ENCODE peak calls at places on chromosomes 2 and 18, in five cellular contexts. One of them, this sample, is unnamed.

GRCh38 chr2:235596272-235596671 is 102.4 kb downstream of the AGAP1 start:
- DNase-seq in dermis blood vessel endothelial cell: no peak
- DNase-seq in ELR: no peak
- DNase-seq in dorsolateral prefrontal cortex: no peak
- DNase-seq in fibroblast of the conjunctiva: no peak
- DNase-seq in this sample: no peak

GRCh38 chr2:160308915-160309314 is 108.8 kb upstream of the ITGB6 start:
- DNase-seq in dorsolateral prefrontal cortex: no peak
- DNase-seq in dermis blood vessel endothelial cell: peak
- DNase-seq in fibroblast of the conjunctiva: no peak
- DNase-seq in ELR: peak
- DNase-seq in this sample: no peak

GRCh38 chr18:50287028-50287440 is 458 bp downstream of the CXXC1 start:
- DNase-seq in dorsolateral prefrontal cortex: no peak
- DNase-seq in fibroblast of the conjunctiva: no peak
- DNase-seq in ELR: peak
- DNase-seq in dermis blood vessel endothelial cell: peak
- DNase-seq in this sample: no peak

GRCh38 chr2:28325567-28326468 is 66.8 kb upstream of the FOSL2 start:
- DNase-seq in ELR: peak
- DNase-seq in dermis blood vessel endothelial cell: no peak
- DNase-seq in dorsolateral prefrontal cortex: no peak
- DNase-seq in fibroblast of the conjunctiva: no peak
- DNase-seq in this sample: peak

GRCh38 chr2:70050631-70051425 is 36.4 kb upstream of the PCBP1 start:
- DNase-seq in dermis blood vessel endothelial cell: no peak
- DNase-seq in dorsolateral prefrontal cortex: no peak
- DNase-seq in ELR: no peak
- DNase-seq in fibroblast of the conjunctiva: no peak
- DNase-seq in this sample: no peak

GRCh38 chr2:129460643-129461198 is 518.7 kb upstream of the RAB6C start:
- DNase-seq in dorsolateral prefrontal cortex: no peak
- DNase-seq in dermis blood vessel endothelial cell: no peak
- DNase-seq in fibroblast of the conjunctiva: no peak
- DNase-seq in ELR: no peak
- DNase-seq in this sample: no peak

GRCh38 chr18:23038712-23039111 is 96.6 kb upstream of the CABLES1 start:
- DNase-seq in ELR: peak
- DNase-seq in dorsolateral prefrontal cortex: no peak
- DNase-seq in dermis blood vessel endothelial cell: no peak
- DNase-seq in fibroblast of the conjunctiva: peak
- DNase-seq in this sample: no peak

GRCh38 chr18:5879479-5879882 is 15.8 kb downstream of the TMEM200C start:
- DNase-seq in fibroblast of the conjunctiva: peak
- DNase-seq in dermis blood vessel endothelial cell: peak
- DNase-seq in ELR: peak
- DNase-seq in dorsolateral prefrontal cortex: no peak
- DNase-seq in this sample: peak

GRCh38 chr2:102872388-102872787 is 110.6 kb downstream of the TMEM182 start:
- DNase-seq in dorsolateral prefrontal cortex: no peak
- DNase-seq in dermis blood vessel endothelial cell: no peak
- DNase-seq in fibroblast of the conjunctiva: no peak
- DNase-seq in ELR: peak
- DNase-seq in this sample: no peak

GRCh38 chr18:57497372-57498294 is 62.5 kb downstream of the ONECUT2 start:
- DNase-seq in dermis blood vessel endothelial cell: no peak
- DNase-seq in ELR: peak
- DNase-seq in dorsolateral prefrontal cortex: no peak
- DNase-seq in fibroblast of the conjunctiva: no peak
- DNase-seq in this sample: no peak

GRCh38 chr18:10430696-10431095 is 23.7 kb upstream of the APCDD1 start:
- DNase-seq in dermis blood vessel endothelial cell: no peak
- DNase-seq in ELR: no peak
- DNase-seq in fibroblast of the conjunctiva: no peak
- DNase-seq in dorsolateral prefrontal cortex: no peak
- DNase-seq in this sample: no peak

GRCh38 chr2:98608962-98609604 is 694 bp downstream of the UNC50 start:
- DNase-seq in ELR: peak
- DNase-seq in fibroblast of the conjunctiva: no peak
- DNase-seq in dorsolateral prefrontal cortex: peak
- DNase-seq in dermis blood vessel endothelial cell: peak
- DNase-seq in this sample: peak

GRCh38 chr18:12420831-12421421 is 13.2 kb downstream of the PRELID3A start:
- DNase-seq in dermis blood vessel endothelial cell: no peak
- DNase-seq in fibroblast of the conjunctiva: no peak
- DNase-seq in ELR: no peak
- DNase-seq in dorsolateral prefrontal cortex: peak
- DNase-seq in this sample: no peak

GRCh38 chr2:71844967-71845366 is 302.7 kb downstream of the CYP26B1 start:
- DNase-seq in ELR: no peak
- DNase-seq in dorsolateral prefrontal cortex: no peak
- DNase-seq in fibroblast of the conjunctiva: no peak
- DNase-seq in dermis blood vessel endothelial cell: no peak
- DNase-seq in this sample: no peak

GRCh38 chr2:54176577-54176976 is 61.2 kb downstream of the ACYP2 start:
- DNase-seq in dorsolateral prefrontal cortex: peak
- DNase-seq in ELR: peak
- DNase-seq in fibroblast of the conjunctiva: peak
- DNase-seq in dermis blood vessel endothelial cell: peak
- DNase-seq in this sample: peak

GRCh38 chr2:232502901-232503791 is 15.5 kb upstream of the ECEL1 start:
- DNase-seq in dorsolateral prefrontal cortex: peak
- DNase-seq in dermis blood vessel endothelial cell: peak
- DNase-seq in ELR: peak
- DNase-seq in fibroblast of the conjunctiva: no peak
- DNase-seq in this sample: peak

GRCh38 chr2:40653829-40654228 is 201.9 kb upstream of the SLC8A1 start:
- DNase-seq in ELR: peak
- DNase-seq in dorsolateral prefrontal cortex: no peak
- DNase-seq in fibroblast of the conjunctiva: no peak
- DNase-seq in dermis blood vessel endothelial cell: no peak
- DNase-seq in this sample: no peak

GRCh38 chr18:51107594-51108305 is 77.7 kb downstream of the SMAD4 start:
- DNase-seq in ELR: peak
- DNase-seq in fibroblast of the conjunctiva: no peak
- DNase-seq in dorsolateral prefrontal cortex: no peak
- DNase-seq in dermis blood vessel endothelial cell: peak
- DNase-seq in this sample: no peak

GRCh38 chr2:224008702-224009261 is 30.3 kb downstream of the SERPINE2 start:
- DNase-seq in fibroblast of the conjunctiva: no peak
- DNase-seq in dermis blood vessel endothelial cell: no peak
- DNase-seq in dorsolateral prefrontal cortex: no peak
- DNase-seq in ELR: no peak
- DNase-seq in this sample: no peak

GRCh38 chr2:40087927-40088326 is 308.9 kb upstream of the THUMPD2 start:
- DNase-seq in dorsolateral prefrontal cortex: no peak
- DNase-seq in ELR: no peak
- DNase-seq in dermis blood vessel endothelial cell: no peak
- DNase-seq in fibroblast of the conjunctiva: no peak
- DNase-seq in this sample: no peak

GRCh38 chr18:53745986-53746385 is 478.5 kb downstream of the MBD2 start:
- DNase-seq in dermis blood vessel endothelial cell: no peak
- DNase-seq in dorsolateral prefrontal cortex: no peak
- DNase-seq in fibroblast of the conjunctiva: no peak
- DNase-seq in ELR: no peak
- DNase-seq in this sample: no peak

This sample was measured in SJCRH30.